ENCODE peak calls at places on chromosomes 5 and 9, in four cellular contexts. M is tibial artery, Q is body of pancreas, O is MM.1S. T is an unnamed sample.
A peak's percentile ranks its signal among the peaks of the same experiment; 100 is the strongest.

GRCh38 chr9:103126494-103126893 is 131.4 kb downstream of the CYLC2 start:
- DNase-seq in Q (no peak), O (no peak), M (no peak), T (no peak)

GRCh38 chr9:69279730-69280127 is 45.3 kb upstream of the ENTREP1 start:
- DNase-seq in O (no peak), M (no peak), Q (no peak), T (no peak)

GRCh38 chr9:91131433-91131839 is 230.3 kb downstream of the AUH start:
- DNase-seq in M (peak; percentile 29), Q (no peak), O (no peak), T (no peak)

GRCh38 chr9:111975709-111976108 is 79.1 kb downstream of the UGCG start:
- DNase-seq in O (peak; percentile 37), M (no peak), Q (peak; percentile 80), T (peak; percentile 43)

GRCh38 chr5:75037106-75037505 is 15.3 kb downstream of the GCNT4 start:
- DNase-seq in Q (peak; percentile 69), O (no peak), M (no peak), T (no peak)

GRCh38 chr9:89974582-89974981 is 369.8 kb downstream of the GADD45G start:
- DNase-seq in M (no peak), O (no peak), Q (no peak), T (no peak)

GRCh38 chr5:72497823-72498222 is 9.4 kb downstream of the ZNF366 start:
- DNase-seq in Q (no peak), M (no peak), O (no peak), T (no peak)

GRCh38 chr9:34179528-34180138 is 790 bp downstream of the UBAP1 start:
- DNase-seq in Q (no peak), M (no peak), O (no peak), T (no peak)

GRCh38 chr9:69014013-69014412 is at the start of gene PRKACG:
- DNase-seq in Q (no peak), O (no peak), M (no peak), T (no peak)

GRCh38 chr5:50947892-50948683 is 281.7 kb downstream of the PARP8 start:
- DNase-seq in O (peak; percentile 20), Q (no peak), M (no peak), T (no peak)

GRCh38 chr9:93062364-93062763 is 3.9 kb downstream of the SUSD3 start:
- DNase-seq in Q (no peak), O (no peak), M (no peak), T (peak; percentile 42)

GRCh38 chr5:93831449-93831848 is 90.0 kb upstream of the POU5F2 start:
- DNase-seq in M (no peak), O (no peak), Q (no peak), T (no peak)

GRCh38 chr5:92552206-92553160 is 1028.5 kb downstream of the NR2F1-AS1 start:
- DNase-seq in O (no peak), Q (no peak), M (no peak), T (no peak)

GRCh38 chr5:74400067-74400466 is 240.5 kb downstream of the ENC1 start:
- DNase-seq in M (no peak), O (no peak), Q (peak; percentile 47), T (no peak)

GRCh38 chr9:36866840-36867239 is 167.2 kb downstream of the PAX5 start:
- DNase-seq in M (no peak), O (no peak), Q (no peak), T (no peak)
- TF ChIP-seq CTCF in M (no peak), O (no peak), Q (no peak), T (peak; percentile 12)

GRCh38 chr5:80487444-80487828 is 464 bp upstream of the FAM151B start:
- DNase-seq in Q (peak; percentile 13), O (no peak), M (no peak), T (no peak)

GRCh38 chr5:80491296-80491695 is 3.4 kb downstream of the FAM151B start:
- DNase-seq in M (no peak), O (no peak), Q (no peak), T (no peak)

GRCh38 chr5:80483636-80484232 is 4.2 kb upstream of the FAM151B start:
- DNase-seq in Q (no peak), M (no peak), O (no peak), T (no peak)

GRCh38 chr5:80492741-80493140 is 4.8 kb downstream of the FAM151B start:
- DNase-seq in M (no peak), O (no peak), Q (no peak), T (no peak)

GRCh38 chr5:80487829-80488708 is at the start of gene FAM151B:
- DNase-seq in O (peak; percentile 97), Q (peak; percentile 96), M (peak; percentile 60), T (peak; percentile 91)
- H3K4me3 ChIP-seq in O (peak within 1 kb of the TSS; percentile 72), Q (peak within 1 kb of the TSS; percentile 52), M (peak within 1 kb of the TSS; percentile 87), T (peak within 1 kb of the TSS; percentile 59)

GRCh38 chr5:5066276-5067186 is 73.6 kb upstream of the ADAMTS16 start:
- DNase-seq in M (no peak), Q (peak; percentile 68), O (peak; percentile 67), T (no peak)
- H3K27me3 ChIP-seq in M (no peaks in the 10 kb centered on the region), Q (no peaks in the 10 kb centered on the region), O (no peaks in the 10 kb centered on the region), T (no peaks in the 10 kb centered on the region)

GRCh38 chr9:115194216-115194615 is 76.3 kb upstream of the TNC start:
- DNase-seq in M (no peak), O (no peak), Q (no peak), T (no peak)

GRCh38 chr9:115192280-115192679 is 74.3 kb upstream of the TNC start:
- DNase-seq in Q (no peak), M (no peak), O (peak; percentile 29), T (no peak)

GRCh38 chr9:115193777-115194176 is 75.8 kb upstream of the TNC start:
- DNase-seq in O (no peak), Q (no peak), M (no peak), T (no peak)

GRCh38 chr9:115191667-115192066 is 73.7 kb upstream of the TNC start:
- DNase-seq in O (no peak), M (no peak), Q (no peak), T (no peak)

GRCh38 chr9:115192835-115193234 is 74.9 kb upstream of the TNC start:
- DNase-seq in M (no peak), Q (no peak), O (no peak), T (no peak)
- TF ChIP-seq CTCF in M (no peak), Q (no peak), O (no peak), T (no peak)

DNA sequence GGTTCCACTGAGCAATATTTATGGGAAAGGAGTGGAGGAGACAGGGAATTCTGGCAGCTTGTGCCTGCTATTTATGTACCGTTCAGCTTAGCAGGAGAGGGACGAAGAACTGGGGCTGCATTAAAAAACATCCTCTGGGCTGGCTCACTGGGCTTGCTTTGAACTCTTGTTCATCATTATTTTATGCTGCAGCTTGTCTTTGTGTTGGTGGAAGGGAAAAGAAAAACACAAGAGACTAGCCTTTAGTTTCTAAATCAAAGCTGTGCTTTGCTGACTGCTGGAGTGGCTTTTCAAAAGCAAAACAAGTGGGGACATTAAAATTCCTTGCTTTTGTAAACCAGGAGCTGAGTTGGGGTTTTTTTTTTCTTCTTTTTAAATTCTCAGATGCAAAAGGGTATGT is 5.9 kb upstream of the RGMB start:
- DNase-seq in Q (no peak), O (no peak), M (no peak), T (no peak)
- H3K4me3 ChIP-seq in Q (no peak overlapping the region), O (no peak overlapping the region), M (no peak overlapping the region), T (no peak overlapping the region)

GRCh38 chr5:88675758-88676636 is 207.0 kb downstream of the MEF2C start:
- DNase-seq in Q (no peak), O (peak; percentile 95), M (no peak), T (peak; percentile 69)
- H3K27me3 ChIP-seq in Q (no peaks in the 10 kb centered on the region), O (no peaks in the 10 kb centered on the region), M (peaks cover 14% of the 10 kb centered on the region), T (no peaks in the 10 kb centered on the region)